ENCODE peak calls at places on chromosomes 1 and 21, in five cellular contexts. R is astrocyte; V is tibial artery; I is CD8-positive, alpha-beta T cell; C is psoas muscle. Z is an unnamed sample.

GRCh38 chr1:68128820-68129219 is 78.4 kb upstream of the DIRAS3 start:
- DNase-seq in R (no peak), V (no peak), I (no peak), C (peak), Z (no peak)

GRCh38 chr1:90836345-90836679 is 119.2 kb upstream of the BARHL2 start:
- DNase-seq in R (no peak), V (no peak), I (no peak), C (no peak), Z (peak)

GRCh38 chr1:66295821-66296220 is 238.1 kb upstream of the SGIP1 start:
- DNase-seq in R (no peak), V (no peak), I (no peak), C (no peak), Z (no peak)

GRCh38 chr21:41168391-41169257 is 664 bp downstream of the BACE2 start:
- DNase-seq in R (peak), V (peak), I (no peak), C (peak), Z (peak)

GRCh38 chr1:4170953-4171352 is 270.9 kb upstream of the C1orf174 start:
- DNase-seq in R (no peak), V (no peak), I (no peak), C (no peak), Z (no peak)

GRCh38 chr21:45104560-45104959 is 30.2 kb downstream of the ADARB1 start:
- DNase-seq in R (no peak), V (no peak), I (no peak), C (no peak), Z (no peak)

GRCh38 chr1:112011231-112011630 is 21.8 kb upstream of the KCND3 start:
- DNase-seq in R (peak), V (peak), I (no peak), C (no peak), Z (no peak)

GRCh38 chr1:94621392-94621791 is 79.8 kb upstream of the F3 start:
- DNase-seq in R (peak), V (no peak), I (no peak), C (no peak), Z (no peak)

GRCh38 chr1:160681067-160681890 is 30.3 kb downstream of the CD48 start:
- DNase-seq in R (no peak), V (peak), I (peak), C (peak), Z (peak)

GRCh38 chr21:40765771-40766170 is 81.2 kb downstream of the DSCAM start:
- DNase-seq in R (no peak), V (no peak), I (no peak), C (no peak), Z (no peak)

GRCh38 chr1:36207339-36207738 is 16.9 kb upstream of the THRAP3 start:
- DNase-seq in R (peak), V (peak), I (no peak), C (peak), Z (peak)

DNA sequence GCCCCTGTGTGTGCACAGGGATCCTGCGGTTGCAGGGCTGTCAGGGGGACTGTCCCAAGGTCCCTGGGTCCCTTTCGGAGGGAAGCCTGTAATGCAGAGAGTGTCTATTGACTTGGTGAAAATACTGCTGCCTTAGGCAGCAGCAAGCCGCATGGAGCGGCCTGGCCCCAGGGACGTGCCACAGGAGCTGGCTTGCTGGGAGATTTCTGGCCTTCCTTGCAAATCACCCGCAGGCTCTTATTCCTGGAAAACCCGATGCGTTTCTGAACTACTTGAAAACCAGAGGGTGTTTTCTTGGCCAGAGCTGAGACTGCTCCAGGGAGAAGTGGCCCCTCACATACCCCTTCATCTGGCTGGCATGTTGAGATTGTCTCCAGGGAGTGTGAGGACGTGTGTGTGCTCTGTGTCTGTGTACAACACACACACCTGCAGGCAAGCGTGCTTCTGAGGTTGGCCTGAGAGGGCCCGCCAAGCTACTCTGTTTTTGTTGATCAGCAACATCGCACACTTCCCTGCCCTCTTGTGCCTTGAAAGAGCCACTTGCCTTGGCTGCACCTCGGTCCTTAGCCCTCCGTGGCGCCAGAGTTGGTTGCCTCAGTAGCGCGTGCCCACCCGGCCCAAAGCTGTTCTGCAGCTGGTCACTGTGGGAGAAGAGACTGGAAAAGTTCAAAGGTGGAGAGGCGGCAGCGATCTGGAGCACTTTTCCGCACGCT is 10.5 kb downstream of the PRDM16 start:
- DNase-seq in R (no peak), V (no peak), I (no peak), C (no peak), Z (no peak)
- H3K27ac ChIP-seq in R (no peak), V (peak), I (no peak), C (no peak), Z (no peak)

GRCh38 chr1:5959087-5959486 is 33.1 kb downstream of the NPHP4 start:
- DNase-seq in R (no peak), V (no peak), I (no peak), C (no peak), Z (no peak)
- H3K27ac ChIP-seq in R (no peak), V (no peak), I (no peak), C (no peak), Z (no peak)

GRCh38 chr1:156957634-156958033 is 37.2 kb downstream of the LRRC71 start:
- DNase-seq in R (no peak), V (no peak), I (no peak), C (no peak), Z (no peak)
- H3K27ac ChIP-seq in R (no peak), V (no peak), I (no peak), C (no peak), Z (no peak)

DNA sequence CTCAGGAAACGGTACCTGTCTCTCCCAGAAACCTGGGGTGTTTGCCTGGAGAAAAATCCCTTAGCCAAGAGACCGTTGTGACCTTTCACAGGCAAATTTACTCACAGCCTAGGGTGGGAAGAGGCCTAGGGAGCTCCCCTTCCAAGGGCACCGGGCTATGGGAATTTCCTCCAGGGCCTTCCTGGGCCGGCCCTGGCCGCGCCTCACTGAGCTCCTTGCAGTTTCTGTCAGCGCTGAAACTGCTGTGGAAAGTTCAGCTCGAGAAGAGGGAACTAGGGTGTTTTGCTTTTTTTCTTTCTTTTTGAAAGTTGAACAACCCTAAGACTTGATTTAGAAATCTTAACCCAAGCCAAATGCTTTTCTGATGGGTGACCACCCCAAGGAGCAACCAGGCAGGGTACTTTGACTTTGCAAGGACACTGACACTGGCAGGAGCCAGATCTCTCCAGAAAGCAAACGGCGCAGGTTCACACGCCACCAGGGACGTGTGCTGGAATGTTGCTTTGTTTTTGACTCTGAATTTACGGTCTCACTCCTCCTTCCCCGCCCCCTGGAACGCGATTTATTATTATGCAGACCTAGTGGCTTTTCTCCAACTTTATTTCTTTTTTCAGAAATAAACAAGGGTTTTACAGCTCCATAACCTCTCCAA is 229.6 kb upstream of the JUN start:
- DNase-seq in R (peak), V (peak), I (no peak), C (peak), Z (peak)
- H3K27ac ChIP-seq in R (peak), V (peak), I (no peak), C (peak), Z (peak)

GRCh38 chr1:201400257-201401230 is 1.4 kb upstream of the LAD1 start:
- DNase-seq in R (no peak), V (no peak), I (no peak), C (no peak), Z (no peak)
- H3K27ac ChIP-seq in R (no peak), V (no peak), I (no peak), C (peak), Z (no peak)

GRCh38 chr1:15870421-15870820 is 22.9 kb downstream of the SPEN start:
- DNase-seq in R (peak), V (no peak), I (no peak), C (no peak), Z (no peak)
- H3K27ac ChIP-seq in R (no peak), V (no peak), I (no peak), C (no peak), Z (no peak)

GRCh38 chr1:41726899-41727748 is 191.6 kb downstream of the HIVEP3 start:
- DNase-seq in R (no peak), V (peak), I (no peak), C (peak), Z (no peak)
- H3K27ac ChIP-seq in R (no peak), V (no peak), I (no peak), C (no peak), Z (no peak)

DNA sequence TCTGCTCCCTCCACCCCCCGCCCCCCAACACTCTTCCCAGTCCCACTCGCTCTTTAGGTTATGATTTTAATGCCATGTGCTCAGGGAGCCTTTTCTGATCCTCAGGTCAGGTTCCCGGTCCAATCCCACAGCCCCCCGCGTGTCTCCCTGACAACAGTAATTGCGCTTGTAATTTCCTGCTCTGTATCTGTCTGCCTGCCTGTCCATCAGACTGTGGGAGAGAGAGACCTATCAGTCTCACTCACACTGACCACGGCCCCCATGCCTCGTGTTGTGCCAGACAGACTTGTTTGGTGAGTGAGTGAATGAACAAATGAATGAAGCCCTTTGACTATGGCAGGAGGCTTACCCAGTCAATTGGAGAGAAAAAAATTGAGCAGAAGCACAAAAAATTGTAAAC is 50.8 kb upstream of the ECE1 start:
- DNase-seq in R (no peak), V (no peak), I (no peak), C (no peak), Z (no peak)
- H3K27ac ChIP-seq in R (no peak), V (peak), I (no peak), C (no peak), Z (peak)

DNA sequence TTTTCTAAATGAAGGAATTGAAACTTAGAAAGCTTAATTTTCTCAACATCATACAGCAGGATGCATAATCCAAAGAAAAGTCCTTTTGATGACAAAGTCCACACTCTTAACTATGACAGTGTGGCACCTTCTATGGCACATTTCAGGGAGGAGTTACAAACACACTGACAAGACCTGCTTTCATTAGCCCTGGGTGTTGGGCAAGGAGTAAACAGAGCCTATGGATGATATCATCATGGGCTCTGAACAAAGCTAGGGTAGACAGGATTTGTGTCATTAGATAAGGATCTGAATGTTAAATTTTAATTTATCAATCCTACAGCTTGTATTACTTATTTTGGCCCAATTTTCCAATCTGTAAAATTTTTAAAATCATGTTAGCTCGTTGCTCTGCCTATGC is 62.6 kb upstream of the DENND1B start:
- DNase-seq in R (no peak), V (no peak), I (no peak), C (no peak), Z (no peak)
- H3K27ac ChIP-seq in R (no peak), V (no peak), I (no peak), C (no peak), Z (no peak)

GRCh38 chr1:232621050-232621449 is 8.9 kb downstream of the SIPA1L2 start:
- DNase-seq in R (peak), V (no peak), I (no peak), C (no peak), Z (no peak)
- H3K27ac ChIP-seq in R (no peak), V (no peak), I (no peak), C (peak), Z (no peak)

Z was measured in ovary.